ENCODE peak calls at places on chromosome 13, in eight cellular contexts. C is activated B cell treated with CpG ODN at 0.5 μM for 24 hours; M is mucosa of descending colon; O is heart right ventricle; B is stimulated activated CD4-positive, alpha-beta T cell treated with anti-CD3 and anti-CD28 coated beads, Interleukin-4, amount 100 ng/mL, for 1 hour; N is breast epithelium; Z is Panc1; L is naive thymus-derived CD8-positive, alpha-beta T cell. E is an unnamed sample.
A peak's percentile ranks its signal among the peaks of the same experiment; 100 is the strongest.

GRCh38 chr13:19967619-19968018 is 9.1 kb downstream of the ZMYM2 start:
- DNase-seq in C (no peak), M (no peak), O (no peak), B (no peak), N (no peak), Z (no peak), L (no peak), E (no peak)

GRCh38 chr13:89982406-89983085 is 1364.9 kb upstream of the MIR17HG start:
- DNase-seq in C (no peak), M (no peak), O (no peak), B (no peak), N (no peak), Z (no peak), L (no peak), E (no peak)

GRCh38 chr13:102318233-102318632 is 83.6 kb downstream of the FGF14 start:
- DNase-seq in C (no peak), M (no peak), O (no peak), B (no peak), N (no peak), Z (no peak), L (no peak), E (no peak)

GRCh38 chr13:46296465-46296822 is 84.7 kb downstream of the LRRC63 start:
- DNase-seq in C (no peak), M (no peak), O (no peak), B (no peak), N (no peak), Z (no peak), L (no peak), E (no peak)

GRCh38 chr13:51066091-51066831 is 44.8 kb downstream of the C13orf42 start:
- DNase-seq in C (no peak), M (peak; percentile 16), O (no peak), B (no peak), N (no peak), Z (no peak), L (no peak), E (no peak)

GRCh38 chr13:40598599-40598998 is 67.8 kb downstream of the FOXO1 start:
- DNase-seq in C (no peak), M (no peak), O (no peak), B (no peak), N (no peak), Z (no peak), L (no peak), E (no peak)

GRCh38 chr13:67023088-67023893 is 206.8 kb downstream of the PCDH9 start:
- DNase-seq in C (no peak), M (no peak), O (no peak), B (no peak), N (no peak), Z (no peak), L (no peak), E (no peak)

GRCh38 chr13:78829821-78830220 is 170.9 kb upstream of the OBI1 start:
- DNase-seq in C (no peak), M (no peak), O (no peak), B (no peak), N (no peak), Z (no peak), L (no peak), E (no peak)

GRCh38 chr13:26529441-26529840 is 28.0 kb upstream of the WASF3 start:
- DNase-seq in C (no peak), M (peak; percentile 74), O (peak; percentile 31), B (peak; percentile 11), N (no peak), Z (no peak), L (no peak), E (peak; percentile 20)

GRCh38 chr13:66835040-66835628 is 395.0 kb downstream of the PCDH9 start:
- DNase-seq in C (no peak), M (peak; percentile 55), O (peak; percentile 77), B (no peak), N (no peak), Z (no peak), L (no peak), E (peak; percentile 18)

E was measured in transverse colon.